ENCODE peak calls at places on chromosomes 3 and 15, in nine cellular contexts. One of them, this sample, is unnamed.

GRCh38 chr15:25738171-25738792 is 124.8 kb downstream of the ATP10A start:
- DNase-seq in fibroblast of pulmonary artery: no peak
- DNase-seq in cerebellum: no peak
- DNase-seq in HuH-7.5: no peak
- DNase-seq in nephron progenitor cell: no peak
- DNase-seq in GM03348: no peak
- DNase-seq in HS-27A: no peak
- DNase-seq in Ammon's horn: no peak
- DNase-seq in right lobe of liver: no peak
- DNase-seq in this sample: no peak

GRCh38 chr3:88195951-88196434 is 46.2 kb downstream of the C3orf38 start:
- DNase-seq in fibroblast of pulmonary artery: peak; percentile 55
- DNase-seq in GM03348: no peak
- DNase-seq in Ammon's horn: no peak
- DNase-seq in nephron progenitor cell: no peak
- DNase-seq in HS-27A: no peak
- DNase-seq in HuH-7.5: no peak
- DNase-seq in right lobe of liver: no peak
- DNase-seq in cerebellum: no peak
- DNase-seq in this sample: no peak

GRCh38 chr3:152474585-152474984 is 205.9 kb downstream of the MBNL1 start:
- DNase-seq in nephron progenitor cell: no peak
- DNase-seq in fibroblast of pulmonary artery: peak; percentile 94
- DNase-seq in cerebellum: no peak
- DNase-seq in right lobe of liver: no peak
- DNase-seq in HuH-7.5: peak; percentile 6
- DNase-seq in HS-27A: peak; percentile 22
- DNase-seq in GM03348: peak; percentile 76
- DNase-seq in Ammon's horn: peak; percentile 74
- DNase-seq in this sample: no peak

GRCh38 chr15:38085931-38086562 is 151.6 kb downstream of the TMCO5A start:
- DNase-seq in right lobe of liver: no peak
- DNase-seq in fibroblast of pulmonary artery: peak; percentile 25
- DNase-seq in HS-27A: peak; percentile 24
- DNase-seq in nephron progenitor cell: no peak
- DNase-seq in HuH-7.5: no peak
- DNase-seq in GM03348: peak; percentile 20
- DNase-seq in Ammon's horn: peak; percentile 55
- DNase-seq in cerebellum: no peak
- DNase-seq in this sample: no peak

GRCh38 chr3:38354588-38355344 is 8.2 kb downstream of the XYLB start:
- DNase-seq in cerebellum: peak; percentile 70
- DNase-seq in HS-27A: no peak
- DNase-seq in nephron progenitor cell: no peak
- DNase-seq in GM03348: no peak
- DNase-seq in Ammon's horn: no peak
- DNase-seq in HuH-7.5: no peak
- DNase-seq in fibroblast of pulmonary artery: peak; percentile 73
- DNase-seq in right lobe of liver: no peak
- DNase-seq in this sample: no peak

GRCh38 chr15:60507596-60508424 is 28.9 kb upstream of the ICE2 start:
- DNase-seq in GM03348: peak; percentile 73
- DNase-seq in right lobe of liver: no peak
- DNase-seq in Ammon's horn: peak; percentile 83
- DNase-seq in cerebellum: peak; percentile 69
- DNase-seq in fibroblast of pulmonary artery: peak; percentile 83
- DNase-seq in nephron progenitor cell: peak; percentile 33
- DNase-seq in HuH-7.5: peak; percentile 22
- DNase-seq in HS-27A: peak; percentile 52
- DNase-seq in this sample: no peak

GRCh38 chr3:43689766-43690399 is 855 bp upstream of the ABHD5 start:
- DNase-seq in GM03348: no peak
- DNase-seq in cerebellum: peak; percentile 23
- DNase-seq in nephron progenitor cell: no peak
- DNase-seq in Ammon's horn: no peak
- DNase-seq in HuH-7.5: no peak
- DNase-seq in HS-27A: no peak
- DNase-seq in right lobe of liver: no peak
- DNase-seq in fibroblast of pulmonary artery: no peak
- DNase-seq in this sample: no peak

GRCh38 chr15:62362608-62363007 is 197.5 kb upstream of the C2CD4B start:
- DNase-seq in HS-27A: no peak
- DNase-seq in Ammon's horn: no peak
- DNase-seq in nephron progenitor cell: no peak
- DNase-seq in GM03348: peak; percentile 89
- DNase-seq in HuH-7.5: no peak
- DNase-seq in right lobe of liver: no peak
- DNase-seq in fibroblast of pulmonary artery: peak; percentile 72
- DNase-seq in cerebellum: no peak
- DNase-seq in this sample: no peak

GRCh38 chr15:83094592-83094991 is 12.9 kb upstream of the TM6SF1 start:
- DNase-seq in right lobe of liver: no peak
- DNase-seq in HS-27A: no peak
- DNase-seq in HuH-7.5: no peak
- DNase-seq in nephron progenitor cell: no peak
- DNase-seq in Ammon's horn: no peak
- DNase-seq in GM03348: no peak
- DNase-seq in fibroblast of pulmonary artery: no peak
- DNase-seq in cerebellum: no peak
- DNase-seq in this sample: no peak

GRCh38 chr3:12638105-12638504 is 25.8 kb downstream of the RAF1 start:
- DNase-seq in GM03348: peak; percentile 19
- DNase-seq in HS-27A: no peak
- DNase-seq in fibroblast of pulmonary artery: peak; percentile 40
- DNase-seq in nephron progenitor cell: no peak
- DNase-seq in cerebellum: no peak
- DNase-seq in right lobe of liver: no peak
- DNase-seq in HuH-7.5: no peak
- DNase-seq in Ammon's horn: peak; percentile 8
- DNase-seq in this sample: no peak

GRCh38 chr3:74353039-74353438 is 261.4 kb downstream of the CNTN3 start:
- DNase-seq in nephron progenitor cell: no peak
- DNase-seq in GM03348: no peak
- DNase-seq in HS-27A: no peak
- DNase-seq in Ammon's horn: no peak
- DNase-seq in right lobe of liver: no peak
- DNase-seq in cerebellum: no peak
- DNase-seq in HuH-7.5: no peak
- DNase-seq in fibroblast of pulmonary artery: peak; percentile 4
- DNase-seq in this sample: no peak

GRCh38 chr3:110855207-110855606 is 216.4 kb upstream of the NECTIN3 start:
- DNase-seq in fibroblast of pulmonary artery: no peak
- DNase-seq in HS-27A: no peak
- DNase-seq in Ammon's horn: no peak
- DNase-seq in nephron progenitor cell: no peak
- DNase-seq in cerebellum: no peak
- DNase-seq in GM03348: no peak
- DNase-seq in HuH-7.5: no peak
- DNase-seq in right lobe of liver: no peak
- DNase-seq in this sample: no peak

GRCh38 chr15:97585408-97585807 is 375.1 kb upstream of the ARRDC4 start:
- DNase-seq in right lobe of liver: no peak
- DNase-seq in GM03348: no peak
- DNase-seq in nephron progenitor cell: no peak
- DNase-seq in HS-27A: no peak
- DNase-seq in fibroblast of pulmonary artery: no peak
- DNase-seq in cerebellum: no peak
- DNase-seq in HuH-7.5: no peak
- DNase-seq in Ammon's horn: no peak
- DNase-seq in this sample: peak; percentile 49

GRCh38 chr3:190701096-190701532 is 161.4 kb downstream of the GMNC start:
- DNase-seq in GM03348: peak; percentile 17
- DNase-seq in fibroblast of pulmonary artery: peak; percentile 75
- DNase-seq in Ammon's horn: peak; percentile 21
- DNase-seq in HuH-7.5: peak; percentile 19
- DNase-seq in right lobe of liver: peak; percentile 46
- DNase-seq in cerebellum: no peak
- DNase-seq in HS-27A: peak; percentile 20
- DNase-seq in nephron progenitor cell: peak; percentile 20
- DNase-seq in this sample: no peak

GRCh38 chr3:63814300-63814699 is 4.8 kb upstream of the C3orf49 start:
- DNase-seq in Ammon's horn: peak; percentile 27
- DNase-seq in right lobe of liver: no peak
- DNase-seq in GM03348: no peak
- DNase-seq in fibroblast of pulmonary artery: peak; percentile 36
- DNase-seq in HS-27A: no peak
- DNase-seq in cerebellum: no peak
- DNase-seq in nephron progenitor cell: no peak
- DNase-seq in HuH-7.5: no peak
- DNase-seq in this sample: no peak

GRCh38 chr3:186902154-186902553 is 28.2 kb upstream of the ST6GAL1 start:
- DNase-seq in GM03348: no peak
- DNase-seq in cerebellum: no peak
- DNase-seq in fibroblast of pulmonary artery: no peak
- DNase-seq in right lobe of liver: no peak
- DNase-seq in Ammon's horn: no peak
- DNase-seq in HuH-7.5: no peak
- DNase-seq in HS-27A: no peak
- DNase-seq in nephron progenitor cell: no peak
- DNase-seq in this sample: no peak

GRCh38 chr3:15287565-15288330 is 44.6 kb downstream of the SH3BP5 start:
- DNase-seq in nephron progenitor cell: no peak
- DNase-seq in HS-27A: no peak
- DNase-seq in HuH-7.5: no peak
- DNase-seq in fibroblast of pulmonary artery: peak; percentile 97
- DNase-seq in cerebellum: no peak
- DNase-seq in Ammon's horn: no peak
- DNase-seq in right lobe of liver: peak; percentile 43
- DNase-seq in GM03348: peak; percentile 73
- DNase-seq in this sample: no peak

GRCh38 chr3:55709411-55709997 is 222.4 kb upstream of the WNT5A start:
- DNase-seq in fibroblast of pulmonary artery: no peak
- DNase-seq in HS-27A: no peak
- DNase-seq in GM03348: no peak
- DNase-seq in right lobe of liver: no peak
- DNase-seq in HuH-7.5: no peak
- DNase-seq in cerebellum: no peak
- DNase-seq in nephron progenitor cell: no peak
- DNase-seq in Ammon's horn: no peak
- DNase-seq in this sample: no peak

GRCh38 chr3:16203671-16204629 is 29.5 kb downstream of the GALNT15 start:
- DNase-seq in HS-27A: no peak
- DNase-seq in nephron progenitor cell: no peak
- DNase-seq in fibroblast of pulmonary artery: peak; percentile 40
- DNase-seq in cerebellum: no peak
- DNase-seq in HuH-7.5: no peak
- DNase-seq in Ammon's horn: peak; percentile 84
- DNase-seq in right lobe of liver: no peak
- DNase-seq in GM03348: no peak
- DNase-seq in this sample: no peak

GRCh38 chr3:106333911-106334618 is 465.3 kb upstream of the CBLB start:
- DNase-seq in cerebellum: no peak
- DNase-seq in HuH-7.5: no peak
- DNase-seq in fibroblast of pulmonary artery: peak; percentile 48
- DNase-seq in right lobe of liver: no peak
- DNase-seq in Ammon's horn: no peak
- DNase-seq in nephron progenitor cell: no peak
- DNase-seq in GM03348: no peak
- DNase-seq in HS-27A: peak; percentile 40
- DNase-seq in this sample: no peak

GRCh38 chr15:98903377-98904018 is 104.1 kb downstream of the PGPEP1L start:
- DNase-seq in HS-27A: peak; percentile 81
- DNase-seq in Ammon's horn: no peak
- DNase-seq in GM03348: peak; percentile 37
- DNase-seq in cerebellum: no peak
- DNase-seq in HuH-7.5: no peak
- DNase-seq in right lobe of liver: no peak
- DNase-seq in nephron progenitor cell: no peak
- DNase-seq in fibroblast of pulmonary artery: peak; percentile 55
- DNase-seq in this sample: no peak

GRCh38 chr3:165640970-165641369 is 196.3 kb downstream of the BCHE start:
- DNase-seq in Ammon's horn: no peak
- DNase-seq in right lobe of liver: no peak
- DNase-seq in nephron progenitor cell: no peak
- DNase-seq in GM03348: no peak
- DNase-seq in HS-27A: no peak
- DNase-seq in HuH-7.5: no peak
- DNase-seq in fibroblast of pulmonary artery: no peak
- DNase-seq in cerebellum: no peak
- DNase-seq in this sample: no peak

GRCh38 chr3:53795176-53795575 is 51.0 kb downstream of the CHDH start:
- DNase-seq in GM03348: no peak
- DNase-seq in cerebellum: no peak
- DNase-seq in nephron progenitor cell: no peak
- DNase-seq in fibroblast of pulmonary artery: no peak
- DNase-seq in HS-27A: no peak
- DNase-seq in HuH-7.5: no peak
- DNase-seq in Ammon's horn: no peak
- DNase-seq in right lobe of liver: no peak
- DNase-seq in this sample: no peak

GRCh38 chr3:188111002-188111584 is 42.9 kb upstream of the LPP start:
- DNase-seq in GM03348: peak; percentile 10
- DNase-seq in Ammon's horn: no peak
- DNase-seq in fibroblast of pulmonary artery: peak; percentile 19
- DNase-seq in nephron progenitor cell: no peak
- DNase-seq in HS-27A: no peak
- DNase-seq in right lobe of liver: no peak
- DNase-seq in HuH-7.5: no peak
- DNase-seq in cerebellum: no peak
- DNase-seq in this sample: no peak

GRCh38 chr15:85793641-85794597 is 806 bp downstream of the KLHL25 start:
- DNase-seq in GM03348: peak; percentile 63
- DNase-seq in cerebellum: peak; percentile 36
- DNase-seq in Ammon's horn: no peak
- DNase-seq in HS-27A: peak; percentile 26
- DNase-seq in HuH-7.5: peak; percentile 51
- DNase-seq in right lobe of liver: peak; percentile 81
- DNase-seq in nephron progenitor cell: peak; percentile 56
- DNase-seq in fibroblast of pulmonary artery: peak; percentile 42
- DNase-seq in this sample: peak; percentile 76

GRCh38 chr3:186583820-186584219 is 13.3 kb downstream of the DNAJB11 start:
- DNase-seq in cerebellum: no peak
- DNase-seq in right lobe of liver: no peak
- DNase-seq in HS-27A: no peak
- DNase-seq in GM03348: no peak
- DNase-seq in nephron progenitor cell: no peak
- DNase-seq in fibroblast of pulmonary artery: no peak
- DNase-seq in HuH-7.5: no peak
- DNase-seq in Ammon's horn: peak; percentile 44
- DNase-seq in this sample: no peak

GRCh38 chr3:16523778-16524177 is 10.3 kb upstream of the RFTN1 start:
- DNase-seq in Ammon's horn: no peak
- DNase-seq in right lobe of liver: no peak
- DNase-seq in nephron progenitor cell: no peak
- DNase-seq in HuH-7.5: no peak
- DNase-seq in HS-27A: no peak
- DNase-seq in fibroblast of pulmonary artery: no peak
- DNase-seq in GM03348: no peak
- DNase-seq in cerebellum: no peak
- DNase-seq in this sample: no peak

GRCh38 chr3:185470323-185470722 is 28.5 kb downstream of the TMEM41A start:
- DNase-seq in Ammon's horn: no peak
- DNase-seq in HuH-7.5: no peak
- DNase-seq in right lobe of liver: no peak
- DNase-seq in cerebellum: no peak
- DNase-seq in fibroblast of pulmonary artery: no peak
- DNase-seq in GM03348: no peak
- DNase-seq in nephron progenitor cell: no peak
- DNase-seq in HS-27A: no peak
- DNase-seq in this sample: no peak

GRCh38 chr3:138846350-138846756 is 11.6 kb upstream of the PIK3CB start:
- DNase-seq in nephron progenitor cell: no peak
- DNase-seq in right lobe of liver: no peak
- DNase-seq in Ammon's horn: no peak
- DNase-seq in GM03348: no peak
- DNase-seq in cerebellum: no peak
- DNase-seq in fibroblast of pulmonary artery: no peak
- DNase-seq in HS-27A: no peak
- DNase-seq in HuH-7.5: no peak
- DNase-seq in this sample: no peak

This sample was measured in upper lobe of right lung.